ENCODE peak calls at places on chromosomes 12 and 14, in six cellular contexts. One of them, this sample, is unnamed. For H3K9me3, the result is how much of the 10 kb centered on the place peaks cover.

GRCh38 chr12:121376754-121377697 is 22.9 kb upstream of the RNF34 start:
- DNase-seq in mammary epithelial cell: no peak
- DNase-seq in GM23248: no peak
- DNase-seq in fibroblast of lung: no peak
- DNase-seq in lower lobe of right lung: no peak
- DNase-seq in aorta: no peak
- DNase-seq in this sample: no peak

GRCh38 chr14:27739657-27740156 is 1026.9 kb upstream of the FOXG1 start:
- DNase-seq in GM23248: no peak
- DNase-seq in mammary epithelial cell: no peak
- DNase-seq in lower lobe of right lung: no peak
- DNase-seq in fibroblast of lung: no peak
- DNase-seq in aorta: no peak
- DNase-seq in this sample: no peak

GRCh38 chr14:105568859-105569766 is 42.7 kb downstream of the TMEM121 start:
- DNase-seq in lower lobe of right lung: no peak
- DNase-seq in mammary epithelial cell: no peak
- DNase-seq in aorta: no peak
- DNase-seq in GM23248: no peak
- DNase-seq in fibroblast of lung: no peak
- DNase-seq in this sample: no peak

GRCh38 chr12:50195832-50196231 is 28.7 kb upstream of the CERS5 start:
- DNase-seq in fibroblast of lung: no peak
- DNase-seq in mammary epithelial cell: no peak
- DNase-seq in lower lobe of right lung: no peak
- DNase-seq in GM23248: peak
- DNase-seq in aorta: no peak
- DNase-seq in this sample: no peak

GRCh38 chr14:95458459-95458858 is 58.0 kb downstream of the SYNE3 start:
- DNase-seq in mammary epithelial cell: no peak
- DNase-seq in aorta: no peak
- DNase-seq in GM23248: no peak
- DNase-seq in lower lobe of right lung: no peak
- DNase-seq in fibroblast of lung: no peak
- DNase-seq in this sample: no peak

GRCh38 chr12:7915911-7916403 is 20.0 kb downstream of the SLC2A3 start:
- DNase-seq in GM23248: no peak
- DNase-seq in mammary epithelial cell: peak
- DNase-seq in lower lobe of right lung: no peak
- DNase-seq in fibroblast of lung: no peak
- DNase-seq in aorta: no peak
- DNase-seq in this sample: no peak

GRCh38 chr14:82604819-82605218 is 1071.2 kb upstream of the SEL1L start:
- DNase-seq in lower lobe of right lung: no peak
- DNase-seq in mammary epithelial cell: no peak
- DNase-seq in aorta: no peak
- DNase-seq in GM23248: no peak
- DNase-seq in fibroblast of lung: no peak
- DNase-seq in this sample: no peak

GRCh38 chr12:89962648-89963047 is 254.0 kb upstream of the ATP2B1 start:
- DNase-seq in fibroblast of lung: no peak
- DNase-seq in lower lobe of right lung: no peak
- DNase-seq in mammary epithelial cell: no peak
- DNase-seq in GM23248: peak
- DNase-seq in aorta: no peak
- DNase-seq in this sample: no peak

GRCh38 chr14:104228716-104229620 is 90.6 kb downstream of the KIF26A start:
- DNase-seq in lower lobe of right lung: peak
- DNase-seq in fibroblast of lung: no peak
- DNase-seq in aorta: peak
- DNase-seq in mammary epithelial cell: no peak
- DNase-seq in GM23248: no peak
- DNase-seq in this sample: no peak

GRCh38 chr14:60643443-60644402 is 5.6 kb downstream of the SIX1 start:
- DNase-seq in GM23248: peak
- DNase-seq in mammary epithelial cell: no peak
- DNase-seq in aorta: no peak
- DNase-seq in fibroblast of lung: peak
- DNase-seq in lower lobe of right lung: no peak
- DNase-seq in this sample: peak

GRCh38 chr12:119669744-119670472 is 2.0 kb downstream of the PRKAB1 start:
- DNase-seq in lower lobe of right lung: peak
- DNase-seq in mammary epithelial cell: peak
- DNase-seq in fibroblast of lung: no peak
- DNase-seq in GM23248: no peak
- DNase-seq in aorta: no peak
- DNase-seq in this sample: no peak

GRCh38 chr12:111448831-111449790 is 43.4 kb downstream of the SH2B3 start:
- DNase-seq in GM23248: no peak
- DNase-seq in aorta: no peak
- DNase-seq in lower lobe of right lung: no peak
- DNase-seq in fibroblast of lung: no peak
- DNase-seq in mammary epithelial cell: no peak
- DNase-seq in this sample: no peak

GRCh38 chr14:76872796-76873432 is 46.7 kb downstream of the LRRC74A start:
- DNase-seq in aorta: peak
- DNase-seq in fibroblast of lung: peak
- DNase-seq in mammary epithelial cell: peak
- DNase-seq in GM23248: peak
- DNase-seq in lower lobe of right lung: peak
- DNase-seq in this sample: peak

GRCh38 chr14:28742171-28742846 is 24.3 kb upstream of the FOXG1 start:
- DNase-seq in GM23248: no peak
- DNase-seq in fibroblast of lung: no peak
- DNase-seq in aorta: no peak
- DNase-seq in mammary epithelial cell: no peak
- DNase-seq in lower lobe of right lung: no peak
- DNase-seq in this sample: no peak
- H3K9me3 ChIP-seq in GM23248: under half
- H3K9me3 ChIP-seq in fibroblast of lung: under half
- H3K9me3 ChIP-seq in aorta: under half
- H3K9me3 ChIP-seq in mammary epithelial cell: under half
- H3K9me3 ChIP-seq in lower lobe of right lung: under half
- H3K9me3 ChIP-seq in this sample: under half

GRCh38 chr12:133124674-133125073 is 5.4 kb downstream of the ZNF891 start:
- DNase-seq in fibroblast of lung: no peak
- DNase-seq in GM23248: no peak
- DNase-seq in lower lobe of right lung: no peak
- DNase-seq in mammary epithelial cell: no peak
- DNase-seq in aorta: no peak
- DNase-seq in this sample: no peak
- H3K9me3 ChIP-seq in fibroblast of lung: under half
- H3K9me3 ChIP-seq in GM23248: under half
- H3K9me3 ChIP-seq in lower lobe of right lung: half or more
- H3K9me3 ChIP-seq in mammary epithelial cell: half or more
- H3K9me3 ChIP-seq in aorta: under half
- H3K9me3 ChIP-seq in this sample: half or more

GRCh38 chr12:132972374-132972773 is 13.8 kb upstream of the ZNF26 start:
- DNase-seq in fibroblast of lung: no peak
- DNase-seq in aorta: no peak
- DNase-seq in mammary epithelial cell: no peak
- DNase-seq in lower lobe of right lung: no peak
- DNase-seq in GM23248: no peak
- DNase-seq in this sample: no peak
- H3K9me3 ChIP-seq in fibroblast of lung: under half
- H3K9me3 ChIP-seq in aorta: under half
- H3K9me3 ChIP-seq in mammary epithelial cell: under half
- H3K9me3 ChIP-seq in lower lobe of right lung: under half
- H3K9me3 ChIP-seq in GM23248: under half
- H3K9me3 ChIP-seq in this sample: half or more

GRCh38 chr14:29111554-29111953 is 345.0 kb downstream of the FOXG1 start:
- DNase-seq in GM23248: no peak
- DNase-seq in fibroblast of lung: no peak
- DNase-seq in mammary epithelial cell: no peak
- DNase-seq in aorta: no peak
- DNase-seq in lower lobe of right lung: no peak
- DNase-seq in this sample: no peak
- H3K9me3 ChIP-seq in GM23248: under half
- H3K9me3 ChIP-seq in fibroblast of lung: under half
- H3K9me3 ChIP-seq in mammary epithelial cell: under half
- H3K9me3 ChIP-seq in aorta: under half
- H3K9me3 ChIP-seq in lower lobe of right lung: under half
- H3K9me3 ChIP-seq in this sample: under half

DNA sequence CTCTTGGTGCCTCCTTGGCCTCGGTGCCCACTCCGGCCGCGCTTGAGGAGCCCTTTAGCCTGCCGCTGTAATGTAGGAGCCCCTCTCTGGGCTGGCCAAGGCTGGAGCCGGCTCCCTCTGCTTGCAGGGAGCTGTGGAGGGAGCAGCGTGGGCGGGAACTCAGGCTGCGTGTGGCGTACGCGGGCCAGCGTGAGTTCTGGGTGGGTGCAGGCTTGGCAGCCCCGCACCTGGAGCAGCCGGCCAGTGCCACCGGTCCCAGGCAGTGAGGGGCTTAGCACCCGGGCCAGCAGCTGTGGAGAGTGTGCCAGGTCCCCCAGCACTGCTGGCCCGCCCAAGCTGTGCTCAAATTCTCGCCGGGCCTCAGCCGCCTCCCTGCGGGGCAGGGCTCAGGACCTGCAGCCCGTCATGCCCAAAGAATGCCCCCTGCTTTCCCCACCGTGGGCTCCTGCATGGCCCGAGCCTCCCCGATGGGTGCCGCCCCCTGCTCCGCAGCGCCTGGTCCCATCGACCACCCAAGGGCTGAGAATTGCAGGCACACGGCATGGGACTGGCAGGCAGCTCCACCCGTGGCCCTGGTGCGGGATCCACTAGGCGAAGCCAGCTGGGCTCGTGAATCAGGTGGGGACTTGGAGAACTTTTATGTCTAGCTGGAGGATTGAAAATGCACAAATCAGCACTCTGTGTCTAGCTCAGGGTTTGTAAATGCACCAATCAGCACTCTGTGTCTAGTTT is 129.2 kb downstream of the PAWR start:
- DNase-seq in aorta: no peak
- DNase-seq in lower lobe of right lung: no peak
- DNase-seq in fibroblast of lung: no peak
- DNase-seq in GM23248: no peak
- DNase-seq in mammary epithelial cell: no peak
- DNase-seq in this sample: no peak
- H3K9me3 ChIP-seq in aorta: under half
- H3K9me3 ChIP-seq in lower lobe of right lung: under half
- H3K9me3 ChIP-seq in fibroblast of lung: under half
- H3K9me3 ChIP-seq in GM23248: under half
- H3K9me3 ChIP-seq in mammary epithelial cell: under half
- H3K9me3 ChIP-seq in this sample: under half

This sample was measured in tibial artery.